ENCODE peak calls at places on chromosomes 16 and 17, in ten cellular contexts. V, I, G, M, T, C, Q, Z, J and E are unnamed samples. For H3K4me1 and H3K27me3, the result is how much of the 10 kb centered on the place peaks cover.

GRCh38 chr17:47978324-47978723 is 7.4 kb downstream of the CDK5RAP3 start:
- DNase-seq in V (peak), I (peak), G (peak), M (peak), T (no peak), C (peak), Q (peak), Z (peak), J (no peak), E (no peak)

GRCh38 chr16:57539072-57539796 is 2.9 kb upstream of the CCDC102A start:
- DNase-seq in V (peak), I (no peak), G (peak), M (no peak), T (no peak), C (no peak), Q (no peak), Z (no peak), J (no peak), E (no peak)

GRCh38 chr17:40362696-40363479 is 1.6 kb downstream of the GJD3 start:
- DNase-seq in V (peak), I (peak), G (peak), M (peak), T (peak), C (peak), Q (peak), Z (peak), J (no peak), E (no peak)

GRCh38 chr16:87368029-87368765 is 15.4 kb downstream of the FBXO31 start:
- DNase-seq in V (no peak), I (no peak), G (no peak), M (no peak), T (no peak), C (no peak), Q (no peak), Z (no peak), J (no peak), E (no peak)

GRCh38 chr17:36869856-36870617 is 67.2 kb upstream of the LHX1 start:
- DNase-seq in V (no peak), I (no peak), G (no peak), M (no peak), T (peak), C (no peak), Q (no peak), Z (no peak), J (no peak), E (no peak)

GRCh38 chr17:34892864-34893263 is 68.4 kb downstream of the CCT6B start:
- DNase-seq in V (no peak), I (no peak), G (no peak), M (no peak), T (no peak), C (peak), Q (peak), Z (peak), J (no peak), E (no peak)

GRCh38 chr16:24180451-24180850 is 75.7 kb upstream of the CACNG3 start:
- DNase-seq in V (no peak), I (no peak), G (no peak), M (no peak), T (no peak), C (no peak), Q (no peak), Z (no peak), J (no peak), E (no peak)

GRCh38 chr17:65514541-65514940 is 46.9 kb downstream of the AXIN2 start:
- DNase-seq in V (no peak), I (no peak), G (no peak), M (no peak), T (no peak), C (no peak), Q (no peak), Z (no peak), J (no peak), E (no peak)

GRCh38 chr17:67829331-67829730 is 4.0 kb downstream of the BPTF start:
- DNase-seq in V (no peak), I (no peak), G (no peak), M (no peak), T (no peak), C (no peak), Q (peak), Z (no peak), J (no peak), E (no peak)

GRCh38 chr17:29710891-29711418 is 88.2 kb upstream of the CORO6 start:
- DNase-seq in V (no peak), I (no peak), G (no peak), M (no peak), T (peak), C (peak), Q (no peak), Z (peak), J (no peak), E (no peak)

GRCh38 chr17:81563861-81564586 is 11.9 kb upstream of the FAAP100 start:
- DNase-seq in V (no peak), I (no peak), G (no peak), M (no peak), T (peak), C (no peak), Q (no peak), Z (no peak), J (no peak), E (no peak)

GRCh38 chr16:772959-773358 is 12.4 kb downstream of the MSLN start:
- DNase-seq in V (peak), I (no peak), G (no peak), M (no peak), T (no peak), C (no peak), Q (no peak), Z (no peak), J (no peak), E (no peak)

GRCh38 chr16:84367750-84368320 is 503 bp upstream of the ATP2C2 start:
- DNase-seq in V (no peak), I (no peak), G (no peak), M (no peak), T (peak), C (peak), Q (no peak), Z (no peak), J (no peak), E (no peak)

GRCh38 chr16:66469291-66469931 is 42.3 kb downstream of the BEAN1 start:
- DNase-seq in V (no peak), I (no peak), G (no peak), M (no peak), T (no peak), C (no peak), Q (no peak), Z (no peak), J (no peak), E (no peak)

GRCh38 chr16:84065536-84066132 is 23.0 kb upstream of the SLC38A8 start:
- DNase-seq in V (no peak), I (no peak), G (no peak), M (no peak), T (no peak), C (peak), Q (peak), Z (peak), J (no peak), E (no peak)

GRCh38 chr17:19343671-19344151 is 18.8 kb downstream of the B9D1 start:
- DNase-seq in V (no peak), I (no peak), G (no peak), M (no peak), T (no peak), C (no peak), Q (no peak), Z (no peak), J (no peak), E (no peak)

GRCh38 chr16:74591914-74592650 is 14.8 kb downstream of the GLG1 start:
- DNase-seq in V (no peak), I (no peak), G (no peak), M (no peak), T (no peak), C (no peak), Q (no peak), Z (no peak), J (no peak), E (no peak)

GRCh38 chr17:37547986-37548385 is 58.3 kb downstream of the DUSP14 start:
- DNase-seq in V (no peak), I (no peak), G (no peak), M (no peak), T (no peak), C (no peak), Q (no peak), Z (no peak), J (no peak), E (no peak)

GRCh38 chr16:85360323-85361277 is 248.3 kb upstream of the CIBAR2 start:
- DNase-seq in V (peak), I (no peak), G (no peak), M (no peak), T (no peak), C (peak), Q (no peak), Z (peak), J (no peak), E (no peak)

GRCh38 chr17:63954402-63955063 is 18.2 kb downstream of the SCN4A start:
- DNase-seq in V (peak), I (no peak), G (peak), M (no peak), T (no peak), C (no peak), Q (no peak), Z (no peak), J (no peak), E (no peak)

GRCh38 chr16:57061084-57061905 is 31.1 kb upstream of the CPNE2 start:
- DNase-seq in V (no peak), I (peak), G (no peak), M (peak), T (peak), C (no peak), Q (no peak), Z (peak), J (peak), E (no peak)

GRCh38 chr16:88835818-88836217 is 20.9 kb downstream of the GALNS start:
- DNase-seq in V (no peak), I (no peak), G (no peak), M (no peak), T (no peak), C (no peak), Q (no peak), Z (no peak), J (no peak), E (no peak)

GRCh38 chr17:2695243-2695960 is 16.2 kb downstream of the CLUH start:
- DNase-seq in V (no peak), I (no peak), G (no peak), M (no peak), T (no peak), C (no peak), Q (no peak), Z (no peak), J (no peak), E (no peak)

DNA sequence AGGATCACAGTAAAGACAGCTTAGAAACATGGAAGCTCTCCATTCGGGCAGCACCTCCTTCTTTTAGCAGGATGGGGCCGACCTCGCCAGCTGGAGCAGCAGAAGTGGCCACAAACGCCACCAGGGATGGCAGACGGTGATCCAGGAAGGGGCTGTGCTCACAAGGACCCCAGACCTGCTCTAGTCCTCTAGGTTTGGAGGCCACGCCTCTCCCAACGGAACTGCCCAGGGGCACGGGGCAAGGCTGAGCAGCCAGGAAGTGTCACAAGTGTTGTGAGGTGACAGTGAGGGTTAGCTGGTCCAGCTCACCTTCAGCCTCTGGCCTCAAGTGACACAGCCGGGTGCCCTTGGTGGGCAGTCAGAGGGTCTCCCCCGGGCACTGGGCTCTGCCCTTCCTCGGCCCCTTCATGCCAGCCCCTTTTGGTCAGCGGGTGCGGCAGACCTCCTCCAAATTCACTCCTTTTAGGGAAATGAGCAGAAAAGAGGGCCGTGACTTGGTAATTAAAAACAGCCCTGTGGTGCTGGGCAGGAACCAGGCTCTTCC is 20.4 kb downstream of the CEP295NL start:
- DNase-seq in V (no peak), I (no peak), G (no peak), M (no peak), T (peak), C (no peak), Q (no peak), Z (peak), J (no peak), E (no peak)
- H3K4me1 ChIP-seq in V (under half), I (half or more), G (under half), M (under half), T (under half), C (under half), Q (under half), Z (under half), J (half or more), E (half or more)

DNA sequence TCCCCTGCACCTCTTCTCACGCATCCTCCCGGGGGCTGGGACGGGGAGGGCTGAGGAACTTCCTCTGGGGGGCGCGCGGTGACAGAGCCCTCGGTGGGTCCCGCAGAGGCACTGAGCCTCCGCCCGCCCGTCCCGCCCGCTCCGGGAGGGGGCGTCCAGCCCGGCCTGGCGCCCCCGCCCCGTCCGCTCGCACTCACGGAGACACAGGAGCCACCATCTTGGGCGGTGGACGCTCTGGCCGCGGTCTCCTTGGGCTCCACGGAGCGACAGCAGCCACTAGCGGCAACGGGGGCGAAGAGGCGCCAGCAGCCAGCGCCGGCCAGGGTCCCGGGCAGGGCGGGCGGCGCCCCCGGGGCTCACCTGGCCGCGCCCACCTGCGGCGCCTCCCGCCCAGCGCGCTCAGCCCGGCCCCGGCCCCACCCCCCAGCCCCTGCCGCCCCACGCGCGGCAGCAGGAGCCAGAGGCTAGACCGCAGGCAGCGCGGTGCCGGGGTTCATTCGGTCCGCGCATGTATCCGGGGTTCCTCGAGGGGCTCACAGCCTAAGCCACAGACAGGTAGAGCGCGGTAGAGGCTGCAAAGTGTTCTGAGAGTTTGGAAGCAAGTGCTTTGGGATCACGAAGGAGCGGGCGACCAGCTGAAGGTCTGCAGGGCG is at the start of gene C17orf113:
- DNase-seq in V (peak), I (peak), G (peak), M (peak), T (peak), C (peak), Q (peak), Z (peak), J (no peak), E (no peak)
- H3K27me3 ChIP-seq in V (under half), I (under half), G (under half), M (under half), T (under half), C (under half), Q (under half), Z (under half), J (under half), E (under half)

GRCh38 chr16:71870818-71871217 is 13.2 kb downstream of the ZNF821 start:
- DNase-seq in V (no peak), I (no peak), G (no peak), M (no peak), T (no peak), C (no peak), Q (no peak), Z (no peak), J (no peak), E (no peak)

GRCh38 chr16:71865173-71865863 is 18.7 kb downstream of the ZNF821 start:
- DNase-seq in V (no peak), I (no peak), G (no peak), M (no peak), T (no peak), C (no peak), Q (no peak), Z (no peak), J (no peak), E (no peak)

GRCh38 chr16:71869089-71869488 is 14.9 kb downstream of the ZNF821 start:
- DNase-seq in V (no peak), I (no peak), G (no peak), M (no peak), T (no peak), C (no peak), Q (no peak), Z (no peak), J (no peak), E (no peak)

GRCh38 chr16:71863995-71864394 is 18.2 kb downstream of the ATXN1L start:
- DNase-seq in V (no peak), I (no peak), G (no peak), M (no peak), T (no peak), C (no peak), Q (no peak), Z (no peak), J (no peak), E (no peak)

GRCh38 chr16:71867934-71868333 is 16.0 kb downstream of the ZNF821 start:
- DNase-seq in V (no peak), I (no peak), G (no peak), M (no peak), T (no peak), C (no peak), Q (no peak), Z (no peak), J (no peak), E (no peak)
- TF ChIP-seq CTCF in V (no peak), I (no peak), G (no peak), M (no peak), T (no peak), C (no peak), Q (no peak), Z (no peak), J (no peak), E (no peak)

DNA sequence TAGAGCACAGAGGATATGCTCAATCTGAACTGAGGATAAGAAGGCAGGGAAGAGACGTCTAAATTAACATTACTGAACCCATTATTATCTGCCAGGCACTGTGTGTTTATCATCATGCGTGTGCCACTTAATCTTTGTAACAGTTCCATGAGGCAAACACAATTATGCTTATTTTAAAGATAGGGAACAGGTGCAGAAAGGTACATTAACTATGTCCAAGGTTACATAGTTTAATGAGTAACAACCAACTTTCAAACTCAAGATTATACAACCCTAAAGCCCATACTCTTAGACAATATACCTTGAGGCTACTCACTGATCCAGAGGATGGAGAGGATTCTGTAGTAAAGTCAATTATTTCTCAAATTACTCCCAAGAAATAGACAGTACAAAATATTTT is 43.2 kb downstream of the STH start:
- DNase-seq in V (no peak), I (no peak), G (no peak), M (no peak), T (peak), C (no peak), Q (no peak), Z (no peak), J (no peak), E (no peak)
- H3K4me1 ChIP-seq in V (under half), I (under half), G (under half), M (under half), T (under half), C (under half), Q (under half), Z (under half), J (under half), E (under half)

GRCh38 chr17:49225554-49226236 is 4.9 kb downstream of the PHOSPHO1 start:
- DNase-seq in V (no peak), I (no peak), G (no peak), M (no peak), T (no peak), C (no peak), Q (no peak), Z (no peak), J (no peak), E (no peak)
- H3K27me3 ChIP-seq in V (half or more), I (under half), G (under half), M (under half), T (under half), C (half or more), Q (half or more), Z (half or more), J (under half), E (under half)

GRCh38 chr16:67842509-67843342 is 606 bp downstream of the THAP11 start:
- DNase-seq in V (peak), I (peak), G (peak), M (peak), T (no peak), C (peak), Q (peak), Z (peak), J (no peak), E (no peak)
- TF ChIP-seq CTCF in V (peak), I (peak), G (no peak), M (no peak), T (no peak), C (peak), Q (peak), Z (peak), J (no peak), E (no peak)

GRCh38 chr17:8122391-8122922 is 1.4 kb downstream of the HES7 start:
- DNase-seq in V (no peak), I (no peak), G (no peak), M (peak), T (no peak), C (peak), Q (peak), Z (no peak), J (no peak), E (no peak)
- H3K4me1 ChIP-seq in V (under half), I (half or more), G (half or more), M (under half), T (under half), C (under half), Q (under half), Z (under half), J (under half), E (half or more)

GRCh38 chr17:79141578-79142338 is 67.1 kb downstream of the ENGASE start:
- DNase-seq in V (no peak), I (no peak), G (no peak), M (no peak), T (no peak), C (no peak), Q (no peak), Z (no peak), J (no peak), E (no peak)
- H3K27me3 ChIP-seq in V (half or more), I (half or more), G (under half), M (under half), T (half or more), C (under half), Q (under half), Z (half or more), J (under half), E (under half)

GRCh38 chr16:19776565-19776964 is 58.5 kb downstream of the IQCK start:
- DNase-seq in V (peak), I (no peak), G (no peak), M (no peak), T (no peak), C (no peak), Q (no peak), Z (no peak), J (no peak), E (no peak)

GRCh38 chr16:19774024-19774423 is 56.0 kb downstream of the IQCK start:
- DNase-seq in V (no peak), I (no peak), G (no peak), M (no peak), T (no peak), C (no peak), Q (no peak), Z (no peak), J (no peak), E (no peak)

GRCh38 chr16:19776147-19776546 is 58.1 kb downstream of the IQCK start:
- DNase-seq in V (peak), I (no peak), G (no peak), M (no peak), T (no peak), C (no peak), Q (no peak), Z (no peak), J (no peak), E (no peak)

GRCh38 chr16:19781196-19781595 is 63.1 kb downstream of the IQCK start:
- DNase-seq in V (no peak), I (no peak), G (no peak), M (no peak), T (no peak), C (peak), Q (no peak), Z (no peak), J (no peak), E (no peak)

DNA sequence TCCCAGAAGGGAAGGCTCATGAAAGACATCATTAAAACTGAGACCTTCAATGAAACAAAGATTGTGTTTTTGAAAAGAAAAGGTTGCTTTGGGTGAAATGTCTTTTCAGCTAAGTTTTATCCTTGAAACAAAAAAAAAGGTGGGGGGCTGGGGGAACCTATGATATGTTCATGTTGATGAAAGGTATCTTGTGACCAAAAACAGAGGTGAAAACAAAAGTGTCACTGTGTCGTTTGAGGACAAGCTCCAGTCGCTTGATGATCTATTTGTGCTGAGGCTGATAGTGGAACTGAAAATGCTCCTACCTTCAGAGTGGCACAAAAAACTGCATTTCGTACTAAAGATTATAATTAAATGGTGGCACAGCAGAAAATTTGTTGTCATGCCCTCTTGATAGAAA is 59.0 kb downstream of the IQCK start:
- DNase-seq in V (peak), I (no peak), G (no peak), M (no peak), T (no peak), C (no peak), Q (no peak), Z (no peak), J (no peak), E (no peak)
- TF ChIP-seq CTCF in V (no peak), I (no peak), G (no peak), M (no peak), T (no peak), C (no peak), Q (no peak), Z (no peak), J (no peak), E (no peak)

GRCh38 chr16:3825103-3825502 is 55.4 kb downstream of the CREBBP start:
- DNase-seq in V (no peak), I (no peak), G (no peak), M (no peak), T (peak), C (no peak), Q (no peak), Z (no peak), J (no peak), E (no peak)
- H3K4me1 ChIP-seq in V (under half), I (half or more), G (half or more), M (under half), T (under half), C (under half), Q (under half), Z (under half), J (under half), E (half or more)